ENCODE peak calls at places on chromosome 6, in five cellular contexts. One of them, this sample, is unnamed.

GRCh38 chr6:39530201-39530759 is 194.9 kb downstream of the KIF6 start:
- DNase-seq in A549: no peak
- DNase-seq in IMR-90: no peak
- DNase-seq in adrenal gland: peak
- DNase-seq in Peyer's patch: no peak
- DNase-seq in this sample: no peak

GRCh38 chr6:15987569-15987968 is 141.3 kb upstream of the MYLIP start:
- DNase-seq in Peyer's patch: no peak
- DNase-seq in A549: no peak
- DNase-seq in adrenal gland: no peak
- DNase-seq in IMR-90: peak
- DNase-seq in this sample: no peak

GRCh38 chr6:148608211-148608951 is 138.4 kb upstream of the UST start:
- DNase-seq in IMR-90: peak
- DNase-seq in adrenal gland: no peak
- DNase-seq in Peyer's patch: no peak
- DNase-seq in A549: peak
- DNase-seq in this sample: no peak

GRCh38 chr6:126804255-126805064 is 314.0 kb upstream of the RSPO3 start:
- DNase-seq in adrenal gland: no peak
- DNase-seq in Peyer's patch: no peak
- DNase-seq in A549: peak
- DNase-seq in IMR-90: peak
- DNase-seq in this sample: peak

GRCh38 chr6:25399885-25400284 is 120.7 kb downstream of the CARMIL1 start:
- DNase-seq in adrenal gland: no peak
- DNase-seq in Peyer's patch: no peak
- DNase-seq in IMR-90: no peak
- DNase-seq in A549: no peak
- DNase-seq in this sample: no peak

GRCh38 chr6:31351734-31352496 is 5.1 kb downstream of the HLA-B start:
- DNase-seq in IMR-90: no peak
- DNase-seq in Peyer's patch: no peak
- DNase-seq in adrenal gland: no peak
- DNase-seq in A549: no peak
- DNase-seq in this sample: no peak

GRCh38 chr6:73233048-73233447 is 7.8 kb upstream of the KHDC1L start:
- DNase-seq in A549: no peak
- DNase-seq in Peyer's patch: no peak
- DNase-seq in adrenal gland: no peak
- DNase-seq in IMR-90: no peak
- DNase-seq in this sample: no peak

GRCh38 chr6:67451874-67452273 is 1183.2 kb upstream of the ADGRB3 start:
- DNase-seq in IMR-90: no peak
- DNase-seq in Peyer's patch: no peak
- DNase-seq in adrenal gland: no peak
- DNase-seq in A549: no peak
- DNase-seq in this sample: no peak

GRCh38 chr6:105226598-105227291 is 46.9 kb upstream of the POPDC3 start:
- DNase-seq in Peyer's patch: no peak
- DNase-seq in adrenal gland: no peak
- DNase-seq in IMR-90: peak
- DNase-seq in A549: no peak
- DNase-seq in this sample: no peak

GRCh38 chr6:14765753-14766152 is 480.1 kb upstream of the JARID2 start:
- DNase-seq in A549: no peak
- DNase-seq in adrenal gland: no peak
- DNase-seq in Peyer's patch: no peak
- DNase-seq in IMR-90: no peak
- DNase-seq in this sample: no peak

GRCh38 chr6:47464052-47464451 is 13.5 kb upstream of the CD2AP start:
- DNase-seq in Peyer's patch: no peak
- DNase-seq in adrenal gland: no peak
- DNase-seq in IMR-90: no peak
- DNase-seq in A549: peak
- DNase-seq in this sample: no peak

GRCh38 chr6:149961728-149962425 is 1.9 kb upstream of the ULBP1 start:
- DNase-seq in IMR-90: no peak
- DNase-seq in Peyer's patch: no peak
- DNase-seq in adrenal gland: no peak
- DNase-seq in A549: peak
- DNase-seq in this sample: peak

GRCh38 chr6:89965441-89966249 is 71.4 kb downstream of the GJA10 start:
- DNase-seq in IMR-90: no peak
- DNase-seq in Peyer's patch: no peak
- DNase-seq in adrenal gland: no peak
- DNase-seq in A549: no peak
- DNase-seq in this sample: no peak

GRCh38 chr6:148864941-148865340 is 118.1 kb downstream of the UST start:
- DNase-seq in Peyer's patch: no peak
- DNase-seq in A549: no peak
- DNase-seq in adrenal gland: no peak
- DNase-seq in IMR-90: no peak
- DNase-seq in this sample: no peak

GRCh38 chr6:97150932-97151331 is 132.1 kb downstream of the MMS22L start:
- DNase-seq in Peyer's patch: no peak
- DNase-seq in adrenal gland: no peak
- DNase-seq in IMR-90: no peak
- DNase-seq in A549: no peak
- DNase-seq in this sample: no peak

GRCh38 chr6:119647309-119647708 is 297.7 kb upstream of the MAN1A1 start:
- DNase-seq in Peyer's patch: no peak
- DNase-seq in adrenal gland: no peak
- DNase-seq in IMR-90: no peak
- DNase-seq in A549: no peak
- DNase-seq in this sample: no peak

GRCh38 chr6:111679126-111679525 is 73.4 kb upstream of the TRAF3IP2 start:
- DNase-seq in A549: no peak
- DNase-seq in Peyer's patch: no peak
- DNase-seq in adrenal gland: no peak
- DNase-seq in IMR-90: no peak
- DNase-seq in this sample: no peak

GRCh38 chr6:46914279-46914810 is 7.4 kb downstream of the ADGRF5 start:
- DNase-seq in adrenal gland: no peak
- DNase-seq in Peyer's patch: no peak
- DNase-seq in IMR-90: no peak
- DNase-seq in A549: no peak
- DNase-seq in this sample: no peak

GRCh38 chr6:124888581-124889371 is 73.5 kb upstream of the RNF217 start:
- DNase-seq in Peyer's patch: no peak
- DNase-seq in IMR-90: peak
- DNase-seq in A549: peak
- DNase-seq in adrenal gland: no peak
- DNase-seq in this sample: no peak

GRCh38 chr6:105483492-105483891 is 80.6 kb upstream of the PREP start:
- DNase-seq in A549: peak
- DNase-seq in IMR-90: peak
- DNase-seq in Peyer's patch: no peak
- DNase-seq in adrenal gland: peak
- DNase-seq in this sample: no peak

GRCh38 chr6:133796235-133796634 is 92.7 kb upstream of the TCF21 start:
- DNase-seq in IMR-90: no peak
- DNase-seq in Peyer's patch: no peak
- DNase-seq in A549: no peak
- DNase-seq in adrenal gland: no peak
- DNase-seq in this sample: no peak

GRCh38 chr6:21537660-21538059 is 55.9 kb upstream of the SOX4 start:
- DNase-seq in IMR-90: no peak
- DNase-seq in Peyer's patch: no peak
- DNase-seq in adrenal gland: no peak
- DNase-seq in A549: no peak
- DNase-seq in this sample: no peak

GRCh38 chr6:155265843-155266535 is 2.2 kb downstream of the CLDN20 start:
- DNase-seq in IMR-90: no peak
- DNase-seq in A549: no peak
- DNase-seq in Peyer's patch: no peak
- DNase-seq in adrenal gland: no peak
- DNase-seq in this sample: no peak

GRCh38 chr6:39053854-39054576 is 5.4 kb downstream of the GLP1R start:
- DNase-seq in Peyer's patch: no peak
- DNase-seq in IMR-90: no peak
- DNase-seq in A549: no peak
- DNase-seq in adrenal gland: no peak
- DNase-seq in this sample: no peak

GRCh38 chr6:119493980-119494379 is 144.4 kb upstream of the MAN1A1 start:
- DNase-seq in A549: no peak
- DNase-seq in adrenal gland: no peak
- DNase-seq in Peyer's patch: no peak
- DNase-seq in IMR-90: no peak
- DNase-seq in this sample: no peak

GRCh38 chr6:52415917-52416628 is 4.1 kb upstream of the EFHC1 start:
- DNase-seq in adrenal gland: no peak
- DNase-seq in A549: no peak
- DNase-seq in Peyer's patch: no peak
- DNase-seq in IMR-90: peak
- DNase-seq in this sample: no peak

GRCh38 chr6:2754396-2754795 is 3.7 kb upstream of the MYLK4 start:
- DNase-seq in A549: no peak
- DNase-seq in Peyer's patch: no peak
- DNase-seq in adrenal gland: no peak
- DNase-seq in IMR-90: peak
- DNase-seq in this sample: no peak

GRCh38 chr6:143061597-143062385 is 1.1 kb downstream of the AIG1 start:
- DNase-seq in adrenal gland: peak
- DNase-seq in IMR-90: peak
- DNase-seq in A549: no peak
- DNase-seq in Peyer's patch: no peak
- DNase-seq in this sample: no peak

GRCh38 chr6:91487729-91488392 is 901.0 kb upstream of the MAP3K7 start:
- DNase-seq in adrenal gland: no peak
- DNase-seq in IMR-90: no peak
- DNase-seq in A549: no peak
- DNase-seq in Peyer's patch: no peak
- DNase-seq in this sample: no peak

GRCh38 chr6:149834513-149835481 is 29.4 kb downstream of the LRP11 start:
- DNase-seq in A549: peak
- DNase-seq in adrenal gland: peak
- DNase-seq in IMR-90: peak
- DNase-seq in Peyer's patch: peak
- DNase-seq in this sample: peak

GRCh38 chr6:126091507-126091906 is 105.2 kb downstream of the TRMT11 start:
- DNase-seq in adrenal gland: no peak
- DNase-seq in IMR-90: no peak
- DNase-seq in Peyer's patch: no peak
- DNase-seq in A549: no peak
- DNase-seq in this sample: no peak

GRCh38 chr6:13116155-13116554 is 212.2 kb downstream of the TBC1D7 start:
- DNase-seq in A549: no peak
- DNase-seq in adrenal gland: no peak
- DNase-seq in IMR-90: no peak
- DNase-seq in Peyer's patch: no peak
- DNase-seq in this sample: no peak

GRCh38 chr6:126180585-126180984 is 159.3 kb upstream of the CENPW start:
- DNase-seq in Peyer's patch: no peak
- DNase-seq in IMR-90: peak
- DNase-seq in adrenal gland: no peak
- DNase-seq in A549: peak
- DNase-seq in this sample: no peak

GRCh38 chr6:7846971-7847818 is 63.4 kb downstream of the TXNDC5 start:
- DNase-seq in Peyer's patch: no peak
- DNase-seq in IMR-90: peak
- DNase-seq in adrenal gland: peak
- DNase-seq in A549: no peak
- DNase-seq in this sample: no peak
- TF ChIP-seq POLR2A in Peyer's patch: no peak
- TF ChIP-seq POLR2A in IMR-90: no peak
- TF ChIP-seq POLR2A in adrenal gland: no peak
- TF ChIP-seq POLR2A in A549: no peak
- TF ChIP-seq POLR2A in this sample: no peak

DNA sequence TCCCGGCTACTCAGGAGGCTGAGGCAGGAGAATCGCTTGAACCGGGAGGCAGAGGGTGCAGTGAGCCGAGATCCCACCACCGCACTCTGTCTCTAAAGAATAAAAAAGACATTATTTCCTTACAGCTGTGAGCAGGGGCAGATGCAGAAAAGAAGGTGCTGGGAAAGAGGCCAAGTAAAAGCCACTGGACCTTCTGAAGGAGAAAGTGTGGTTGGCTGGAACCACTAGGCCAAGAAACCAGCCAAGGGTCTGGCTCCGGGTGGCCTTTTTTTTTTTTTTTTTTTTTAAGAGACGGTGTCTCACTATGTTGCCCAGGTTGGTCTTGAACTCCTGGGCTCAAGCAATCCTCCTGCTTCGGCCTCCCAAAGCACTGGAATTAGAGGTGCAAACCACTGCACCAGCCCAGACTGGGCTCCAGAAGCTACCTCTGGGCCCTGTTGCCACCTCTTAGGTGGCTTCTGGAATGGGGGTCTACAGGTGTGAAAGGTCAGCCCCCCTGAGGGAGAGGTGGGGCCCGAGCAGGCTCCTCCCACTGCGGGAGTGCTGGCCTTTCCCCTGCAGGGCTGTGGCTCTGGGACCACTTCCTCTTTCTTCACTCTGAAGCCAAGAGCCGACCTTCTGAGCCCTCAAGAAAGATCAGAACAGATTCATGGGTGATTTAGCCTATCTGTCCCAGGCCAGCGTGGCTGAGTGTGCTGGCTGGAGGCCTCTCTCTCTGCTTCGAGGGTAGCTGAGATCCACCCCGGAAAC is at the start of gene FGD2:
- DNase-seq in Peyer's patch: peak
- DNase-seq in adrenal gland: no peak
- DNase-seq in A549: no peak
- DNase-seq in IMR-90: no peak
- DNase-seq in this sample: no peak
- H3K4me3 ChIP-seq in Peyer's patch: peak
- H3K4me3 ChIP-seq in adrenal gland: no peak
- H3K4me3 ChIP-seq in A549: no peak
- H3K4me3 ChIP-seq in IMR-90: no peak
- H3K4me3 ChIP-seq in this sample: peak

GRCh38 chr6:71321344-71321743 is 32.7 kb downstream of the OGFRL1 start:
- DNase-seq in Peyer's patch: no peak
- DNase-seq in IMR-90: no peak
- DNase-seq in A549: no peak
- DNase-seq in adrenal gland: no peak
- DNase-seq in this sample: no peak
- TF ChIP-seq POLR2A in Peyer's patch: no peak
- TF ChIP-seq POLR2A in IMR-90: no peak
- TF ChIP-seq POLR2A in A549: no peak
- TF ChIP-seq POLR2A in adrenal gland: no peak
- TF ChIP-seq POLR2A in this sample: no peak

GRCh38 chr6:6981923-6982322 is 125.8 kb upstream of the RREB1 start:
- DNase-seq in IMR-90: no peak
- DNase-seq in adrenal gland: no peak
- DNase-seq in A549: no peak
- DNase-seq in Peyer's patch: no peak
- DNase-seq in this sample: no peak

GRCh38 chr6:6987749-6988148 is 120.0 kb upstream of the RREB1 start:
- DNase-seq in Peyer's patch: no peak
- DNase-seq in adrenal gland: no peak
- DNase-seq in IMR-90: no peak
- DNase-seq in A549: no peak
- DNase-seq in this sample: no peak

GRCh38 chr6:6984585-6985366 is 123.0 kb upstream of the RREB1 start:
- DNase-seq in A549: no peak
- DNase-seq in Peyer's patch: no peak
- DNase-seq in IMR-90: no peak
- DNase-seq in adrenal gland: no peak
- DNase-seq in this sample: no peak

GRCh38 chr6:6982663-6983062 is 125.1 kb upstream of the RREB1 start:
- DNase-seq in IMR-90: no peak
- DNase-seq in adrenal gland: no peak
- DNase-seq in A549: no peak
- DNase-seq in Peyer's patch: no peak
- DNase-seq in this sample: no peak

GRCh38 chr6:6986373-6986772 is 121.4 kb upstream of the RREB1 start:
- DNase-seq in adrenal gland: no peak
- DNase-seq in A549: no peak
- DNase-seq in IMR-90: no peak
- DNase-seq in Peyer's patch: no peak
- DNase-seq in this sample: no peak
- H3K4me3 ChIP-seq in adrenal gland: no peak
- H3K4me3 ChIP-seq in A549: no peak
- H3K4me3 ChIP-seq in IMR-90: no peak
- H3K4me3 ChIP-seq in Peyer's patch: no peak
- H3K4me3 ChIP-seq in this sample: no peak